ENCODE peak calls at places on chromosome 3, in seven cellular contexts. Q, X, P, A, W, G and L are unnamed samples.

GRCh38 chr3:143957447-143957846 is 14.2 kb upstream of the DIPK2A start:
- DNase-seq in Q (no peak), X (no peak), P (no peak), A (no peak), W (no peak), G (no peak), L (no peak)

GRCh38 chr3:186053954-186054353 is 54.9 kb downstream of the ETV5 start:
- DNase-seq in Q (no peak), X (peak), P (no peak), A (no peak), W (no peak), G (no peak), L (no peak)

GRCh38 chr3:182671942-182672341 is 121.4 kb upstream of the ATP11B start:
- DNase-seq in Q (no peak), X (no peak), P (no peak), A (no peak), W (no peak), G (no peak), L (no peak)

GRCh38 chr3:73603771-73604171 is 21.0 kb downstream of the PDZRN3 start:
- DNase-seq in Q (no peak), X (peak), P (no peak), A (no peak), W (no peak), G (no peak), L (no peak)

GRCh38 chr3:29452923-29453277 is 172.0 kb downstream of the RBMS3 start:
- DNase-seq in Q (no peak), X (no peak), P (no peak), A (no peak), W (no peak), G (no peak), L (no peak)

GRCh38 chr3:46717447-46718231 is at the start of gene PRSS50:
- DNase-seq in Q (peak), X (no peak), P (peak), A (no peak), W (no peak), G (peak), L (peak)

GRCh38 chr3:124034016-124034808 is 42.3 kb upstream of the ROPN1 start:
- DNase-seq in Q (peak), X (peak), P (no peak), A (no peak), W (no peak), G (no peak), L (peak)

GRCh38 chr3:123833398-123833785 is 50.7 kb downstream of the MYLK start:
- DNase-seq in Q (no peak), X (no peak), P (no peak), A (no peak), W (no peak), G (no peak), L (no peak)

GRCh38 chr3:120850326-120851295 is 57.4 kb upstream of the STXBP5L start:
- DNase-seq in Q (no peak), X (peak), P (no peak), A (no peak), W (no peak), G (no peak), L (no peak)

GRCh38 chr3:177751770-177752169 is 554.5 kb upstream of the TBL1XR1 start:
- DNase-seq in Q (no peak), X (no peak), P (no peak), A (peak), W (no peak), G (peak), L (no peak)

GRCh38 chr3:20320489-20320888 is 134.5 kb upstream of the SGO1 start:
- DNase-seq in Q (no peak), X (no peak), P (no peak), A (no peak), W (no peak), G (no peak), L (no peak)

GRCh38 chr3:127800508-127800907 is 21.8 kb downstream of the MGLL start:
- DNase-seq in Q (no peak), X (no peak), P (no peak), A (no peak), W (no peak), G (peak), L (no peak)

GRCh38 chr3:126338796-126339241 is 18.4 kb downstream of the KLF15 start:
- DNase-seq in Q (no peak), X (no peak), P (peak), A (no peak), W (no peak), G (no peak), L (peak)

GRCh38 chr3:112390783-112391641 is 58.1 kb downstream of the CD200 start:
- DNase-seq in Q (peak), X (no peak), P (no peak), A (no peak), W (no peak), G (peak), L (no peak)

GRCh38 chr3:188278717-188279324 is 124.9 kb downstream of the LPP start:
- DNase-seq in Q (no peak), X (no peak), P (no peak), A (no peak), W (no peak), G (no peak), L (no peak)

GRCh38 chr3:34568766-34569165 is 770.3 kb downstream of the PDCD6IP start:
- DNase-seq in Q (no peak), X (no peak), P (no peak), A (no peak), W (no peak), G (no peak), L (no peak)

GRCh38 chr3:132254076-132254755 is 63.0 kb upstream of the ACP3 start:
- DNase-seq in Q (no peak), X (no peak), P (no peak), A (no peak), W (no peak), G (no peak), L (no peak)

GRCh38 chr3:174206607-174207192 is 652.4 kb upstream of the NAALADL2 start:
- DNase-seq in Q (no peak), X (no peak), P (no peak), A (no peak), W (no peak), G (no peak), L (no peak)

GRCh38 chr3:189787191-189787590 is 156.0 kb downstream of the TP63 start:
- DNase-seq in Q (no peak), X (no peak), P (no peak), A (no peak), W (no peak), G (no peak), L (no peak)

GRCh38 chr3:12443781-12444522 is 40.3 kb upstream of the TSEN2 start:
- DNase-seq in Q (no peak), X (no peak), P (no peak), A (no peak), W (no peak), G (no peak), L (no peak)

GRCh38 chr3:95037097-95037496 is 974.2 kb downstream of the NSUN3 start:
- DNase-seq in Q (no peak), X (no peak), P (no peak), A (no peak), W (no peak), G (no peak), L (no peak)

GRCh38 chr3:174951023-174951422 is 91.9 kb downstream of the NAALADL2 start:
- DNase-seq in Q (no peak), X (no peak), P (no peak), A (no peak), W (no peak), G (no peak), L (no peak)

GRCh38 chr3:128222771-128223386 is 69.6 kb downstream of the EEFSEC start:
- DNase-seq in Q (no peak), X (no peak), P (no peak), A (peak), W (no peak), G (no peak), L (no peak)

GRCh38 chr3:179196098-179196497 is 47.9 kb downstream of the PIK3CA start:
- DNase-seq in Q (no peak), X (no peak), P (no peak), A (peak), W (no peak), G (peak), L (no peak)

GRCh38 chr3:132504375-132504921 is 87.1 kb downstream of the DNAJC13 start:
- DNase-seq in Q (no peak), X (no peak), P (no peak), A (no peak), W (no peak), G (no peak), L (no peak)

GRCh38 chr3:154217663-154218062 is 96.5 kb downstream of the ARHGEF26 start:
- DNase-seq in Q (no peak), X (no peak), P (no peak), A (no peak), W (no peak), G (no peak), L (no peak)

GRCh38 chr3:4501422-4501821 is 8.3 kb downstream of the ITPR1 start:
- DNase-seq in Q (no peak), X (no peak), P (no peak), A (no peak), W (no peak), G (no peak), L (no peak)

GRCh38 chr3:104347281-104347680 is 1019.4 kb upstream of the ALCAM start:
- DNase-seq in Q (no peak), X (no peak), P (no peak), A (no peak), W (no peak), G (no peak), L (no peak)

GRCh38 chr3:21859124-21859781 is 108.2 kb upstream of the ZNF385D start:
- DNase-seq in Q (no peak), X (no peak), P (no peak), A (no peak), W (no peak), G (no peak), L (no peak)

GRCh38 chr3:159499031-159499793 is 489.4 kb upstream of the IL12A start:
- DNase-seq in Q (no peak), X (no peak), P (no peak), A (no peak), W (no peak), G (no peak), L (no peak)

GRCh38 chr3:30596161-30596560 is 10.2 kb upstream of the TGFBR2 start:
- DNase-seq in Q (no peak), X (peak), P (no peak), A (no peak), W (no peak), G (no peak), L (no peak)

GRCh38 chr3:139281512-139282196 is 62.2 kb upstream of the MRPS22 start:
- DNase-seq in Q (no peak), X (peak), P (no peak), A (no peak), W (no peak), G (no peak), L (no peak)

GRCh38 chr3:106144051-106144450 is 275.2 kb upstream of the CBLB start:
- DNase-seq in Q (no peak), X (no peak), P (no peak), A (no peak), W (no peak), G (no peak), L (no peak)

GRCh38 chr3:67605377-67605776 is 49.0 kb downstream of the SUCLG2 start:
- DNase-seq in Q (no peak), X (no peak), P (no peak), A (no peak), W (no peak), G (no peak), L (no peak)

GRCh38 chr3:113249111-113249510 is 37.8 kb downstream of the BOC start:
- DNase-seq in Q (no peak), X (no peak), P (no peak), A (no peak), W (no peak), G (no peak), L (no peak)

GRCh38 chr3:184659797-184660301 is 52.0 kb downstream of the MAGEF1 start:
- DNase-seq in Q (peak), X (peak), P (no peak), A (no peak), W (no peak), G (no peak), L (no peak)

GRCh38 chr3:38551026-38551832 is 55.1 kb downstream of the EXOG start:
- DNase-seq in Q (peak), X (no peak), P (no peak), A (no peak), W (no peak), G (no peak), L (peak)

GRCh38 chr3:65888980-65889706 is 149.6 kb downstream of the MAGI1 start:
- DNase-seq in Q (no peak), X (no peak), P (no peak), A (no peak), W (no peak), G (peak), L (no peak)

GRCh38 chr3:46895761-46896160 is 18.2 kb downstream of the PTH1R start:
- DNase-seq in Q (no peak), X (no peak), P (no peak), A (no peak), W (no peak), G (no peak), L (no peak)

GRCh38 chr3:37491343-37491742 is 317.0 kb upstream of the LRRFIP2 start:
- DNase-seq in Q (peak), X (no peak), P (no peak), A (no peak), W (no peak), G (no peak), L (no peak)
- TF ChIP-seq CTCF in Q (no peak), X (no peak), P (no peak), A (no peak), W (no peak), G (no peak), L (no peak)

GRCh38 chr3:148991219-148992026 is at the start of gene GYG1:
- DNase-seq in Q (peak), X (peak), P (peak), A (peak), W (peak), G (peak), L (peak)
- TF ChIP-seq CTCF in Q (peak), X (peak), P (peak), A (peak), W (peak), G (peak), L (no peak)

GRCh38 chr3:48088749-48089466 is 72.7 kb upstream of the MAP4 start:
- DNase-seq in Q (peak), X (peak), P (peak), A (peak), W (peak), G (peak), L (peak)
- TF ChIP-seq CTCF in Q (peak), X (no peak), P (peak), A (no peak), W (no peak), G (no peak), L (no peak)

DNA sequence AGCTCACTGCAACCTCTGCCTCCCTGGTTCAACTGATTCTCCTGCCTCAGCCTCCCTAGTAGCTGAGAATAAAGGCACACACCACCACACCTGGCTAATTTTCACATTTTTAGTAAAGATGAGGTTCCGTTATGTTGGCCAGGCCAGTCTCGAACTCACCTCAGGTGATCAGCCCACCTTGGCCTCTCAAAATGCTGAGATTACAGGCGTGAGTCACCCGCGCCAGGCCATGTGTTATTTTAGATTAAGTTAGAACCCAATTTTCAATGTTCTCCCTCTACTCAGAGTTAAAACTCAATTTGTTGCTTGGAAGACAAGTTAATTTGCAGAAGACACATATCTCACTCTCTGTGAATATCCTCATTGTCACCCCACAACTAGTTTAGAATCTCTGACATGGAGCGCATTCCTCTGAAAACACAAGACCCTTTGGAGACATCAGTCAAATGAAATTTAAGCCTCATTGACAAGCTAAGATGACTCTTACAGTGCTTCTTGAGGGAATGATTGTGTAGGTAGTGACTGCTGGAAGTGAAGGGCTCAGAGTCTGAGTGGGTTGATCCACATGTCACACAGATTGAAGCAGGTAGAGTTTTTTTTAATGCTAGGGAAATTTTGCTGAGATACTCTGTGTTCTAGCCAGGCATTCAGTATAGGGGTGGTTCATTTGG is 60.6 kb upstream of the FRMD4B start:
- DNase-seq in Q (no peak), X (no peak), P (no peak), A (no peak), W (no peak), G (no peak), L (no peak)
- TF ChIP-seq CTCF in Q (no peak), X (no peak), P (no peak), A (no peak), W (no peak), G (no peak), L (no peak)

DNA sequence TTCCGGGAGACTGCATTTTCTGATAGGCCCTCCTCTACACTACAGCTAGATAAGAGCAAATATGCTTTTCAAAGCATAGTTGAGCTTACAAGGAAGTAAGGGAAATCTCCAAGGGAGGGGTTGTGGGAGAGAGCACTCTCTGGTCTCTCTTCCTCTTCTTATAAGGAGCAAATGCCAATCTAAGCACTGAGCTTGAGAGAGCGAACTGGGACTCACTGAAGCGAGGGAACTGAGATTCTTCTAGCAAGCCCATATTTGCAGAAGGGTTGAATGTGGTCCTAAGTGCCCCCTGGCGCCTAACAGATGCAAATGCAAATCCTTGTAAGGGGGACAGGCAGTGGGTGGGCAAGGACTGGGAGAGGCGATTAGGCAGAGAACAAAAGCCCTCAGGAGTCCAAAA is 164.8 kb downstream of the ERC2 start:
- DNase-seq in Q (peak), X (peak), P (no peak), A (peak), W (no peak), G (peak), L (peak)
- TF ChIP-seq CTCF in Q (peak), X (peak), P (peak), A (peak), W (peak), G (peak), L (no peak)

GRCh38 chr3:44865272-44866005 is 3.7 kb downstream of the TMEM42 start:
- DNase-seq in Q (no peak), X (peak), P (no peak), A (peak), W (no peak), G (no peak), L (no peak)

GRCh38 chr3:44867421-44868111 is 5.9 kb downstream of the TMEM42 start:
- DNase-seq in Q (no peak), X (no peak), P (no peak), A (no peak), W (no peak), G (no peak), L (no peak)

GRCh38 chr3:44860117-44860516 is 1.6 kb upstream of the TMEM42 start:
- DNase-seq in Q (no peak), X (no peak), P (no peak), A (no peak), W (no peak), G (no peak), L (no peak)

GRCh38 chr3:44862221-44862637 is 517 bp downstream of the TMEM42 start:
- DNase-seq in Q (no peak), X (no peak), P (no peak), A (peak), W (no peak), G (peak), L (peak)

DNA sequence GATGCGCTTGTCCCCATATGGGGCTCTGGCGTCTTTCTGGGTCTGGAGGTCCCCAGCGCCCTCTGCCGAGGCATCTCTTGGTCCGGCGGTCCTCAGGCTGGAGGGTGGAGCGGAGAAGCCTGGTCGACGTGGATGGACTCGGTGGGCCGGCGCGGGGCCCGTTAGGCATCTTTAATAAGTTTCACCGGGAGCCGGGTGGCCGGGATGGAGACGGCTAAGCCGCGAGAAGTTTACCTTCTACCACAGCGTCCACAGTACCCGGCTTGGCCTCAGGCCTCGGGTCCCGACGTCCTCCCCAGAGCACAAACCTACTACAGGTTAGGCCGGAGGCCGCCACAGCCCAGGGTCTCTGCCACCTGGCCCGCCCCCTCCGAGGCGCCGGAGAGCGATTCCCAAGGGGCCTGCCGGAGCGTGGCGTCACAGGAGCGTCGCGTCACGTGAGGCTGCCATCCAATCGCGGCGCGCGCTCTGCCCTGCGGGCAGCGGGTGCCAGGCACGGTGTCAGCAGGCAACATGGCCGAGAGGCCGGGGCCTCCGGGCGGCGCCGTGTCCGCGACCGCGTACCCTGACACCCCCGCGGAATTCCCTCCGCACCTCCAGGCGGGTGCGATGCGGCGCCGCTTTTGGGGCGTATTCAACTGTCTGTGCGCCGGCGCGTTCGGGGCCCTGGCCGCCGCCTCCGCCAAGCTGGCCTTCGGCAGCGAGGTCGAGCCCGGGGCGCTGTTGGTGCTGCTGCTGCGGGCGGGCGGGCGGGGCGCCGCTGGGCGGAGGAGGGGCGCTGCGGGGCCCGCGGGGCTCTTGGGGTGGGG is at the start of gene TMEM42:
- DNase-seq in Q (peak), X (peak), P (peak), A (peak), W (peak), G (peak), L (peak)
- TF ChIP-seq CTCF in Q (peak), X (peak), P (no peak), A (no peak), W (no peak), G (no peak), L (no peak)

GRCh38 chr3:33439421-33440327 is 531 bp downstream of the UBP1 start:
- DNase-seq in Q (peak), X (peak), P (peak), A (peak), W (peak), G (peak), L (peak)
- TF ChIP-seq CTCF in Q (peak), X (no peak), P (peak), A (peak), W (no peak), G (peak), L (no peak)

DNA sequence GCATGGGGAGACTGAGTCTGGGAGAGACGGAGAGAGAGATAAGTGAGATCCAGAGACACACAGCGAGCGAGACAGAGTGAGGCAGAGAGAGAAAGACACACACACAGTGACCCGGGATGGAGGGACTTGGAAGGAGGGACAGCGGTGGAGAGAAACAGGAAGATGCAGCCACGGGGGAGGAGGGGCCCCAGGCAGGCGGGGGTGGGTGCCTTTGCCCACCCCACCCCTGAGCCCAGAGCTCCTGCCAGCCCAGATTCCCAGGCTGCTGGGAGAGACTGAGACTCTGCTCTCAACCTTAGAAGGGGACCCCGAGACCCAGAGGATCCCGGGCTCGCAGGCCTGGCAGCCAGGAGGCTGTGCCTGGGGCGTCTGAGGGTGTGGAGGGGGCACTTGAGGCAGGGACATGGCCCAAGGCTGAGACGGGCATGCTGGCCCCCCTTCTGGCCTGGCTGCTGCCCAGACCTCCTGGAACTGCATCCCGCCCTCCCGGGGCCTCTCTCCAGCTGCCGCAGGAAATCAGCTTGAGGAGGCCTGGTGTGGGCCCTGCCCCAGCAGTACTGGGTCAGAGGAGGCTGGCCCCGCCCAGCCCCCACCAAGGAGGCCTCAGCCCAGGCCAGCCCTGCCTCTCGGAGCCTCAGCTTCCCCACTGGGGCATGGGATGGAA is 18.1 kb downstream of the H1-8 start:
- DNase-seq in Q (no peak), X (peak), P (no peak), A (no peak), W (no peak), G (no peak), L (peak)
- TF ChIP-seq CTCF in Q (no peak), X (no peak), P (no peak), A (no peak), W (no peak), G (no peak), L (no peak)